ENCODE peak calls at places on chromosome 14, in eight cellular contexts. V is A673, T is fibroblast of lung, C is adrenal gland, L is A549, K is HepG2, Y is ovary, N is uterus. F is an unnamed sample.

GRCh38 chr14:69460093-69460701 is 24.3 kb upstream of the PLEKHD1 start:
- DNase-seq in L (peak), V (peak), C (peak), K (peak), T (peak), N (peak), Y (peak), F (peak)

GRCh38 chr14:104602315-104602932 is 2.1 kb downstream of the TMEM179 start:
- DNase-seq in C (no peak), Y (no peak), T (no peak), K (no peak), L (no peak), N (no peak), V (no peak), F (no peak)

GRCh38 chr14:96502621-96503251 is 554 bp downstream of the PAPOLA start:
- DNase-seq in Y (no peak), K (peak), C (peak), L (peak), V (peak), N (no peak), T (peak), F (peak)

GRCh38 chr14:36383674-36384421 is 63.4 kb upstream of the MBIP start:
- DNase-seq in C (no peak), K (no peak), V (no peak), T (no peak), N (peak), Y (no peak), L (no peak), F (no peak)

GRCh38 chr14:51167587-51168219 is 72.3 kb upstream of the TMX1 start:
- DNase-seq in T (peak), N (no peak), L (no peak), Y (no peak), C (no peak), V (no peak), K (no peak), F (no peak)

GRCh38 chr14:105465209-105466031 is 9.2 kb upstream of the CRIP2 start:
- DNase-seq in N (no peak), V (peak), Y (no peak), L (no peak), T (no peak), K (no peak), C (no peak), F (no peak)

GRCh38 chr14:103527408-103528157 is 1.4 kb upstream of the TRMT61A start:
- DNase-seq in T (no peak), Y (no peak), N (peak), V (peak), C (no peak), L (no peak), K (no peak), F (peak)

GRCh38 chr14:32028599-32028998 is 48.5 kb upstream of the ARHGAP5 start:
- DNase-seq in Y (no peak), K (no peak), C (no peak), L (no peak), N (no peak), V (no peak), T (no peak), F (no peak)

GRCh38 chr14:58918066-58918465 is 270.4 kb upstream of the DAAM1 start:
- DNase-seq in C (no peak), T (no peak), V (no peak), K (no peak), N (no peak), L (no peak), Y (no peak), F (no peak)

GRCh38 chr14:34081576-34082136 is 130.8 kb upstream of the EGLN3 start:
- DNase-seq in L (peak), N (no peak), T (peak), C (no peak), K (peak), Y (no peak), V (peak), F (peak)

GRCh38 chr14:68243441-68244010 is 423.9 kb downstream of the RAD51B start:
- DNase-seq in T (no peak), V (no peak), C (no peak), L (no peak), N (no peak), K (no peak), Y (no peak), F (no peak)

GRCh38 chr14:69354383-69355154 is 43.5 kb downstream of the ERH start:
- DNase-seq in C (no peak), Y (no peak), T (no peak), N (no peak), V (no peak), L (no peak), K (peak), F (no peak)

GRCh38 chr14:92462568-92462967 is 51.0 kb upstream of the RIN3 start:
- DNase-seq in L (no peak), V (no peak), K (no peak), N (no peak), T (no peak), Y (no peak), C (no peak), F (no peak)

GRCh38 chr14:28751467-28752058 is 15.0 kb upstream of the FOXG1 start:
- DNase-seq in V (peak), N (no peak), Y (no peak), C (no peak), T (peak), K (peak), L (peak), F (no peak)

GRCh38 chr14:34911209-34912150 is 36.3 kb upstream of the BAZ1A start:
- DNase-seq in N (no peak), Y (no peak), K (no peak), V (no peak), L (no peak), C (peak), T (peak), F (no peak)

GRCh38 chr14:70789361-70789760 is 20.0 kb downstream of the MAP3K9 start:
- DNase-seq in L (no peak), V (peak), T (peak), N (no peak), C (peak), Y (peak), K (no peak), F (no peak)

GRCh38 chr14:95597784-95598204 is 62.9 kb downstream of the GLRX5 start:
- DNase-seq in K (no peak), T (peak), Y (peak), V (peak), N (no peak), L (no peak), C (no peak), F (peak)

GRCh38 chr14:35121026-35121886 is 534 bp downstream of the PPP2R3C start:
- DNase-seq in C (peak), Y (peak), V (peak), T (peak), N (peak), K (no peak), L (peak), F (peak)

GRCh38 chr14:81296263-81296923 is 75.6 kb upstream of the GTF2A1 start:
- DNase-seq in K (no peak), T (no peak), V (no peak), N (no peak), L (no peak), Y (no peak), C (no peak), F (no peak)

GRCh38 chr14:23827100-23827892 is 126.3 kb upstream of the DHRS4 start:
- DNase-seq in T (no peak), Y (no peak), L (no peak), V (no peak), N (no peak), C (no peak), K (no peak), F (no peak)

GRCh38 chr14:77760381-77761204 is at the start of gene SNW1:
- DNase-seq in T (peak), L (peak), V (peak), C (peak), Y (peak), K (peak), N (peak), F (peak)

GRCh38 chr14:74299061-74299545 is 3.6 kb downstream of the ABCD4 start:
- DNase-seq in T (no peak), V (peak), L (no peak), C (peak), N (no peak), Y (no peak), K (no peak), F (no peak)

GRCh38 chr14:40394634-40395340 is 962.6 kb upstream of the FBXO33 start:
- DNase-seq in C (no peak), T (no peak), N (no peak), V (no peak), K (no peak), Y (no peak), L (no peak), F (no peak)

GRCh38 chr14:40393143-40393542 is 960.9 kb upstream of the FBXO33 start:
- DNase-seq in V (no peak), Y (no peak), K (no peak), T (no peak), L (no peak), N (no peak), C (no peak), F (no peak)

DNA sequence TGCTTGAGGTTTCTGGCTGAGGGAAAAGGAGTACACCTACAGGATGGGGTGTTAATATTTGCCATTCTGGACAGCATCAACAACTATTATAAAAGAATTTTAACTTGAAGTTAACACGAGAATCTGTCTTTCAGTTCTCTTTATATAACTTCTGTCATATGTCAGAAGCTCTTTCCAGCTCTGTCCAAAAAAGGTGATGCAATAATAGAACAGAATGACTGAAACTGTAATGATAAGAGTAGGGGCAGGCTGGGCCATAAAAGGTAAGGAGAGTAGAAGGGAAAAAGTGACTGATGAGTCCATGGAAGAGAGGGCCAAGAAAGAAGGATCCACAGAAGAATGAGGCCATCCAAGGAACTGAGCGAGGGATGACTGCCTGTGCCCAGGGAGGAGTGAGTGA is 966.7 kb upstream of the FBXO33 start:
- DNase-seq in V (no peak), T (no peak), L (no peak), K (no peak), N (no peak), C (no peak), Y (no peak), F (no peak)
- H3K27ac ChIP-seq in V (no peak), T (no peak), L (no peak), K (no peak), N (no peak), C (no peak), Y (no peak), F (no peak)

DNA sequence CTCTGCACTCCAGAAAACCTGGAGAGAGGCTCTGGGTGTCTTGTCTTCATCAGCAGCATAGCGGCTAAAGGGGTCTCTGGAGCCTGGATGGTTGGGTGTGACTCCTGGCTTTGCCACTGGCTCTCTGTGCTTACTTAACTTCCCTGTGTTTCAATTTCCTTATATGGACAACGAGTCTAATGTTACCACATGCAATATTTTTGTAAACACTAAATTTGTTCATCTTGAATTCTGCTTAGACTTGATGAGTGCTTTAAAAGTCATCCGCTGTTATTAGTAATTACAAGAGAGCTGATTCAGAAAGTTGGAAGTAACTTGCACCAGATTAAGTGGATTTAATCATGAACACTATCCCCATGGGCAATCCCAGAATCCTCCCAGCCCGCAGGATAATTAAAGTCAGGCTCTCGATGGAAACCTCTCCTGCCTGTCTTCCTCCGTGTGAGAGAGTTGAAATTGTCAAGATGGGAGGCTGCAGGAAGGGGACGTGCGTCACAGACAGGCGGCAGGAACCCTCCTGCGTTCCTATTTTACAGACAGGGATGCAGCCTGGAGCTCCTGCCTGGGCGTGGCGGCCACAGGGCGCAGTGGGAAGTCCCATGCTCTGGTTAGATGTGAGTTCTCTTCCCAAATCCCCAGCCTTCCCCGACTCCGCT is 201.3 kb downstream of the TTC8 start:
- DNase-seq in K (no peak), T (peak), V (peak), N (peak), C (no peak), Y (no peak), L (no peak), F (no peak)
- H3K4me3 ChIP-seq in K (no peak), T (no peak), V (no peak), N (no peak), C (no peak), Y (no peak), L (no peak), F (no peak)

GRCh38 chr14:50109342-50109741 is 7.0 kb downstream of the VCPKMT start:
- DNase-seq in V (peak), L (no peak), T (peak), K (peak), C (no peak), Y (no peak), N (no peak), F (no peak)
- TF ChIP-seq CTCF in V (peak), L (peak), T (peak), K (no peak), C (no peak), Y (no peak), N (no peak), F (no peak)

DNA sequence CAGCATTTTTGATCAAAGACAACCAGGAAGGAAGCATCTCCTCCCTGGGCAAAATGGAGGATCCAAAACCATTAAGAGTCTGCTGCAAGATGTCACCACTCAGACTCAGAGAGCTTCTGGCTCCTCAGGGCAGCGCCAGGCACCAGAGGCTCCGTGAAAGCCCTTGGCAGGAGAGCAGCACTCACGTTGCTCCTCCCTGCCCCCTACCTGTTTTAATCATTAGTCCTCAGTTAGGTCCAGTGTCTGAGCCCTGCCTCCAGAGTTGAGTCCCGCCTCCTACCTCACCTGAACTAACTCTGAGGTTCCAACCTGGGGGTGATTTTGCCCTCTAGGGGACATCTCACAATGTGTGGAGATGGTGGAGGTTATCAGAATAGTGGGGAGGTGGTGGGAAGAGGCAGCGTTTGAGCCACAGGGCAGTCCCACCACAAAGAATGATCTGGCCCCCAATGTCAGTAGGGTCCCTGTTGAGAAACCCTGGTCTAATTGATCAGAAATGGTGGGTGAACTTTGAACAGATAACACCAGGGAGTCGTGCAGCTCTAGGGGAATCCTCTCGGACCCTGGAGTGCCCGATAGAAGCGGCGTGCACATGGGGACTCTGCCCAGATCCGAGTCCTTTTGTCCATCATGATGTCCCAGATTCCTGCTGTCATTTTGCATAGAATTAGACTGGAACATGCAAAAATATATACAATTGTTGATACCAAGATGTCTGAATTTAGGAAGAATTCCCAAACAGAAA is 156.7 kb upstream of the DIO3 start:
- DNase-seq in Y (no peak), K (no peak), L (no peak), V (no peak), C (no peak), T (no peak), N (no peak), F (no peak)
- H3K27ac ChIP-seq in Y (no peak), K (no peak), L (no peak), V (no peak), C (no peak), T (no peak), N (peak), F (no peak)

DNA sequence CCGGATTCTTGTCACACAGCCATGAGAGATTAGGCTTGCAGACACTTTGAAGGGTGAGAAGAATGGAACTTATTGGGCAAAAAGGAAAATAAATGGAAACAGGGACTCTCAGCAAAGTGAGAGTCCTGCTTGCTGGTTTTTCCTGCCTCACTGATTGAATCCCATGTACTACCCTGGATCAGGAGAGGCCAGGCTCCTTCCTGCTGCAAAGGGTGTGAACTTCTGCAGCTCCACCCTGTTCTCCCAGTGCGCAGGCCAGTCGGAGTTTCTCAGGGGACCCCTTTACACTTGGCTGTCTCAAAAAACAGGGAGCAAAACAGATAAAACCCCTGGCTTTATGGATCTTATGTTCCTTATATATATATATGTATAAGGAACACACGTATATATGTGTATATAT is 77.0 kb upstream of the FUT8 start:
- DNase-seq in L (no peak), Y (no peak), C (no peak), V (no peak), N (no peak), K (no peak), T (no peak), F (no peak)
- H3K4me3 ChIP-seq in L (no peak), Y (no peak), C (no peak), V (no peak), N (no peak), K (no peak), T (no peak), F (no peak)

DNA sequence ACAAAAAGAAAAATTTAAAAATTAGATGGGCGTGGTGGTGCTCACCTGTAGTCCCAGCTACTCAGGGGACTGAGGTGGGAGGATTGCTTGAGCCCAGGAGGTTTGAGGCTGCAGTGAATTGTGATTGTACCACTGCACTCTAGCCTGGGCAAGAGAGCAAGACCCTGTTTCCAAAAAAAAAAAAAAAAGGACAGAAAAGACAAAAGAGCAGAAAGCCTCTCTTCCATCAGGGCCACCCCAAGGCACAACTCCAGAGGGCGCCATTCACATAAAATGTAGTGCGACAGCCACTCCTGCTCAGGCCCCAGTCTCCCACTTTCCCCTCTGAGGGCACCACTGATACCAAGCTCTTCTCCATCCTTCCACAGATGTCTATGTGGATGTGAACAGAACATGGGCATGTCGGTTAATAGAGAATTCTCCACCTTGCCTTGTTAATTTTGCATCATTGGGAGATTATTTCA is 41.8 kb downstream of the DGLUCY start:
- DNase-seq in V (no peak), N (no peak), Y (no peak), C (no peak), K (no peak), L (no peak), T (no peak), F (no peak)
- TF ChIP-seq CTCF in V (peak), N (no peak), Y (no peak), C (no peak), K (no peak), L (no peak), T (peak), F (no peak)

DNA sequence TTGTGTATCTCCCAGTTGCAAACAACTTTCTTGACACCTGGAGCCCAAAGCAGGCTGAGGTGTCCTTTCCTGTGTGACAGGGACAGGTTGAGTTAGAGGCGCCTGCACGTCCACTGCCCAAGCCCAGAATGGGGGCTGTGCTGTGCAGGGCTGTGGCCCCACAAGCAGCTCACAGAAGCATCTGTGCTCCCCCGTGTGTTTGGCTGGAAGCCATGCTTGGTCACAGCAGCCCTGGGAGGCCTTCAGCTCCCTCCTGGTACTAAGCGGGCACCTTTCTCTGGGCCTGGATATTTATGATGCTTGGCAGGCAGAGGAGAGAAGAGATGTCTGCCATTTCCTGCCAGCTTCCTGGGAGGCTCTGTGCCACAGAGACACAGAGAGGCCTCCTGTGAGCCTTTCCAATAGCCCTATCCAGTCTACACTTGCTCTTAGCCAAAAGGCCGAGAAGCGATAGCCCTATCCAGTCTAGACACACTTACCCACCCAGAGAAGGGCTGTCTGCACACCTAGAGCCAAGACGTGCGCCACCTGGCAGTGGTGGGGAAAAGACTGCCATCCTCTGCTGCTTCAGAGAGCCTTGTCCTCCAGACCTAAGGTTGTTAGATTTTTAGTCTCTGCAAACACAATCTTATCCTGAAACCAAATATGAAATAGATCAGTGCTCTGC is 117.4 kb downstream of the GCH1 start:
- DNase-seq in V (no peak), T (no peak), C (no peak), K (no peak), Y (no peak), L (no peak), N (no peak), F (no peak)
- H3K27ac ChIP-seq in V (no peak), T (no peak), C (peak), K (no peak), Y (no peak), L (no peak), N (no peak), F (no peak)